ENCODE peak calls at places on chromosomes 13 and 19, in eight cellular contexts. L is left ventricle myocardium inferior, Z is cerebellum, R is HuH-7, Q is NCI-H1105 treated with DMSO at 0.1 percent for 48 hours, P is non-pigmented ciliary epithelial cell, O is vagina, V is heart right ventricle. G is an unnamed sample.

GRCh38 chr13:52850396-52851152 is 2.1 kb upstream of the PCDH8 start:
- DNase-seq in L (peak), Z (peak), R (peak), Q (peak), P (no peak), O (no peak), V (peak), G (peak)

GRCh38 chr19:7732045-7732444 is at the start of gene CLEC4G:
- DNase-seq in L (no peak), Z (no peak), R (no peak), Q (no peak), P (no peak), O (no peak), V (no peak), G (no peak)

GRCh38 chr13:101341464-101341863 is 74.8 kb downstream of the NALCN start:
- DNase-seq in L (no peak), Z (no peak), R (no peak), Q (no peak), P (no peak), O (no peak), V (no peak), G (no peak)

GRCh38 chr13:66459143-66459542 is 771.0 kb downstream of the PCDH9 start:
- DNase-seq in L (no peak), Z (no peak), R (no peak), Q (no peak), P (no peak), O (no peak), V (no peak), G (no peak)

GRCh38 chr13:29993716-29994488 is 143.5 kb upstream of the UBL3 start:
- DNase-seq in L (no peak), Z (no peak), R (no peak), Q (no peak), P (peak), O (peak), V (no peak), G (no peak)

GRCh38 chr19:14122924-14123323 is 5.4 kb upstream of the PRKACA start:
- DNase-seq in L (no peak), Z (no peak), R (no peak), Q (no peak), P (no peak), O (no peak), V (no peak), G (no peak)

GRCh38 chr13:102191951-102192461 is 209.8 kb downstream of the FGF14 start:
- DNase-seq in L (no peak), Z (no peak), R (no peak), Q (no peak), P (peak), O (no peak), V (no peak), G (no peak)

GRCh38 chr19:40252395-40252794 is 25.9 kb upstream of the CCNP start:
- DNase-seq in L (no peak), Z (no peak), R (no peak), Q (no peak), P (no peak), O (no peak), V (no peak), G (no peak)

GRCh38 chr13:98598043-98598442 is 21.1 kb upstream of the STK24 start:
- DNase-seq in L (no peak), Z (no peak), R (peak), Q (no peak), P (no peak), O (no peak), V (no peak), G (no peak)

GRCh38 chr19:35347171-35347929 is at the start of gene FFAR1:
- DNase-seq in L (no peak), Z (no peak), R (no peak), Q (no peak), P (no peak), O (peak), V (no peak), G (no peak)

GRCh38 chr19:4671182-4671851 is 1.2 kb upstream of the MYDGF start:
- DNase-seq in L (no peak), Z (peak), R (no peak), Q (no peak), P (no peak), O (no peak), V (no peak), G (no peak)

G was measured in NT2/D1.